ENCODE peak calls at places on chromosomes 4 and X, in ten cellular contexts. W is H4; J is neural progenitor cell; B is stimulated activated CD4-positive, alpha-beta T cell treated with anti-CD3 and anti-CD28 coated beads, Interleukin-12 subunit alpha, Interleukin-12 subunit beta, amount 100 ng/mL, for 24 hours; Z is AG09319; S is choroid plexus epithelial cell; A is right cardiac atrium; U is HCEC 1CT; F is substantia nigra; Q is NCI-H2081. Y is an unnamed sample.

GRCh38 chr4:8405516-8405875 is 35.0 kb downstream of the ACOX3 start:
- DNase-seq in W (no peak), J (no peak), B (no peak), Z (no peak), S (no peak), A (peak), U (no peak), F (no peak), Q (no peak), Y (no peak)

GRCh38 chr4:72205831-72206230 is 174.0 kb downstream of the NPFFR2 start:
- DNase-seq in W (no peak), J (no peak), B (no peak), Z (no peak), S (no peak), A (no peak), U (no peak), F (no peak), Q (no peak), Y (no peak)

GRCh38 chrX:47202316-47202715 is 8.7 kb downstream of the UBA1 start:
- DNase-seq in W (no peak), J (no peak), B (no peak), Z (no peak), S (no peak), A (no peak), U (no peak), F (no peak), Q (no peak), Y (no peak)

GRCh38 chrX:97672138-97672537 is 788.4 kb downstream of the RPA4 start:
- DNase-seq in W (no peak), J (no peak), B (no peak), Z (no peak), S (no peak), A (no peak), U (no peak), F (no peak), Q (peak), Y (no peak)

GRCh38 chr4:17103231-17103630 is 204.8 kb upstream of the LDB2 start:
- DNase-seq in W (peak), J (no peak), B (no peak), Z (no peak), S (peak), A (no peak), U (no peak), F (no peak), Q (no peak), Y (peak)

GRCh38 chrX:31580227-31580626 is 508.4 kb upstream of the FTHL17 start:
- DNase-seq in W (peak), J (no peak), B (no peak), Z (no peak), S (peak), A (no peak), U (no peak), F (no peak), Q (no peak), Y (no peak)

GRCh38 chrX:129749069-129749468 is 10.3 kb downstream of the XPNPEP2 start:
- DNase-seq in W (no peak), J (no peak), B (no peak), Z (no peak), S (no peak), A (no peak), U (peak), F (no peak), Q (no peak), Y (no peak)

GRCh38 chr4:34105311-34105710 is 2139.0 kb downstream of the ARAP2 start:
- DNase-seq in W (no peak), J (no peak), B (no peak), Z (no peak), S (peak), A (no peak), U (peak), F (no peak), Q (no peak), Y (no peak)

GRCh38 chr4:102493794-102494193 is 7.4 kb upstream of the NFKB1 start:
- DNase-seq in W (peak), J (no peak), B (no peak), Z (no peak), S (no peak), A (no peak), U (no peak), F (no peak), Q (peak), Y (no peak)

GRCh38 chr4:27148211-27148895 is 287.7 kb downstream of the STIM2 start:
- DNase-seq in W (no peak), J (no peak), B (no peak), Z (no peak), S (no peak), A (no peak), U (no peak), F (no peak), Q (no peak), Y (no peak)

GRCh38 chrX:117919755-117920154 is 196.9 kb downstream of the KLHL13 start:
- DNase-seq in W (no peak), J (no peak), B (no peak), Z (no peak), S (no peak), A (no peak), U (no peak), F (no peak), Q (no peak), Y (no peak)

GRCh38 chrX:118637997-118638396 is 89.4 kb upstream of the IL13RA1 start:
- DNase-seq in W (no peak), J (peak), B (no peak), Z (no peak), S (peak), A (no peak), U (no peak), F (no peak), Q (no peak), Y (no peak)

GRCh38 chr4:172819353-172819752 is 349.3 kb upstream of the GALNT7 start:
- DNase-seq in W (no peak), J (no peak), B (no peak), Z (no peak), S (no peak), A (no peak), U (peak), F (no peak), Q (no peak), Y (no peak)

GRCh38 chr4:15691346-15692140 is 9.9 kb downstream of the FAM200B start:
- DNase-seq in W (no peak), J (peak), B (no peak), Z (no peak), S (peak), A (no peak), U (peak), F (no peak), Q (no peak), Y (peak)

GRCh38 chr4:186946682-186947294 is 223.1 kb upstream of the FAT1 start:
- DNase-seq in W (peak), J (peak), B (no peak), Z (no peak), S (peak), A (peak), U (no peak), F (no peak), Q (peak), Y (no peak)

GRCh38 chrX:13287816-13288215 is 32.0 kb downstream of the ATXN3L start:
- DNase-seq in W (no peak), J (no peak), B (no peak), Z (no peak), S (peak), A (no peak), U (peak), F (no peak), Q (no peak), Y (no peak)

GRCh38 chrX:116462843-116463242 is at the start of gene CT83:
- DNase-seq in W (no peak), J (no peak), B (no peak), Z (no peak), S (no peak), A (no peak), U (no peak), F (no peak), Q (no peak), Y (no peak)

GRCh38 chr4:79174855-79175254 is 151.0 kb downstream of the NAA11 start:
- DNase-seq in W (no peak), J (no peak), B (no peak), Z (no peak), S (no peak), A (no peak), U (no peak), F (no peak), Q (no peak), Y (no peak)

GRCh38 chr4:40949701-40950100 is 199.9 kb downstream of the NSUN7 start:
- DNase-seq in W (no peak), J (no peak), B (no peak), Z (no peak), S (no peak), A (no peak), U (no peak), F (no peak), Q (no peak), Y (no peak)

Y was measured in GM04504.